ENCODE peak calls at places on chromosomes 16 and 17, in five cellular contexts. S is NB4, O is NCI-H1105, B is RWPE1, M is AG08395. D is an unnamed sample.

GRCh38 chr17:39487946-39488345 is 26.7 kb downstream of the CDK12 start:
- DNase-seq in M (no peak), S (no peak), B (no peak), O (no peak), D (no peak)

GRCh38 chr17:82200743-82201497 is 11.7 kb downstream of the CCDC57 start:
- DNase-seq in M (no peak), S (no peak), B (no peak), O (no peak), D (peak; percentile 66)

GRCh38 chr17:45732926-45733505 is 51.1 kb upstream of the CRHR1 start:
- DNase-seq in M (no peak), B (no peak), S (no peak), O (no peak), D (no peak)

GRCh38 chr16:46974352-46974751 is 878 bp upstream of the DNAJA2 start:
- DNase-seq in O (peak; percentile 25), M (no peak), S (peak; percentile 56), B (peak; percentile 8), D (no peak)

GRCh38 chr17:70171159-70171558 is 1.8 kb downstream of the KCNJ2 start:
- DNase-seq in M (no peak), S (no peak), B (no peak), O (no peak), D (no peak)

GRCh38 chr17:48541036-48541573 is 3.8 kb downstream of the HOXB2 start:
- DNase-seq in M (no peak), O (no peak), S (no peak), B (no peak), D (no peak)

GRCh38 chr17:41559548-41559947 is 12.3 kb downstream of the KRT9 start:
- DNase-seq in M (no peak), B (no peak), O (no peak), S (no peak), D (no peak)

GRCh38 chr17:42061641-42062487 is 11.5 kb upstream of the C17orf113 start:
- DNase-seq in M (no peak), S (no peak), B (no peak), O (no peak), D (no peak)

GRCh38 chr16:76835319-76835718 is 355.7 kb upstream of the MON1B start:
- DNase-seq in S (no peak), B (no peak), O (no peak), M (no peak), D (no peak)